ENCODE peak calls at places on chromosomes 7 and 10, in six cellular contexts. One of them, this sample, is unnamed.

GRCh38 chr10:4372601-4373000 is 453.4 kb upstream of the AKR1E2 start:
- DNase-seq in CD4-positive, alpha-beta T cell: no peak
- DNase-seq in fibroblast of mammary gland: peak
- DNase-seq in OCI-LY7: no peak
- DNase-seq in heart right ventricle: peak
- DNase-seq in progenitor cell of endocrine pancreas: no peak
- DNase-seq in this sample: no peak

GRCh38 chr10:132272061-132272766 is 35.5 kb downstream of the STK32C start:
- DNase-seq in CD4-positive, alpha-beta T cell: no peak
- DNase-seq in fibroblast of mammary gland: peak
- DNase-seq in OCI-LY7: no peak
- DNase-seq in heart right ventricle: no peak
- DNase-seq in progenitor cell of endocrine pancreas: no peak
- DNase-seq in this sample: no peak

GRCh38 chr10:101221479-101222246 is 7.6 kb downstream of the LBX1 start:
- DNase-seq in CD4-positive, alpha-beta T cell: no peak
- DNase-seq in fibroblast of mammary gland: peak
- DNase-seq in OCI-LY7: no peak
- DNase-seq in heart right ventricle: no peak
- DNase-seq in progenitor cell of endocrine pancreas: no peak
- DNase-seq in this sample: no peak

GRCh38 chr7:64889686-64890162 is 13.3 kb upstream of the ZNF273 start:
- DNase-seq in CD4-positive, alpha-beta T cell: no peak
- DNase-seq in fibroblast of mammary gland: no peak
- DNase-seq in OCI-LY7: no peak
- DNase-seq in heart right ventricle: no peak
- DNase-seq in progenitor cell of endocrine pancreas: no peak
- DNase-seq in this sample: no peak

GRCh38 chr7:95012001-95012400 is 104.6 kb downstream of the PPP1R9A start:
- DNase-seq in CD4-positive, alpha-beta T cell: no peak
- DNase-seq in fibroblast of mammary gland: no peak
- DNase-seq in OCI-LY7: no peak
- DNase-seq in heart right ventricle: no peak
- DNase-seq in progenitor cell of endocrine pancreas: no peak
- DNase-seq in this sample: no peak

GRCh38 chr7:7104314-7104698 is 78.0 kb upstream of the C1GALT1 start:
- DNase-seq in CD4-positive, alpha-beta T cell: no peak
- DNase-seq in fibroblast of mammary gland: no peak
- DNase-seq in OCI-LY7: no peak
- DNase-seq in heart right ventricle: no peak
- DNase-seq in progenitor cell of endocrine pancreas: no peak
- DNase-seq in this sample: no peak

GRCh38 chr10:117163061-117163953 is 25.2 kb upstream of the VAX1 start:
- DNase-seq in CD4-positive, alpha-beta T cell: no peak
- DNase-seq in fibroblast of mammary gland: no peak
- DNase-seq in OCI-LY7: no peak
- DNase-seq in heart right ventricle: no peak
- DNase-seq in progenitor cell of endocrine pancreas: peak
- DNase-seq in this sample: no peak

GRCh38 chr10:124737708-124738107 is 6.5 kb downstream of the FAM53B start:
- DNase-seq in CD4-positive, alpha-beta T cell: no peak
- DNase-seq in fibroblast of mammary gland: no peak
- DNase-seq in OCI-LY7: no peak
- DNase-seq in heart right ventricle: no peak
- DNase-seq in progenitor cell of endocrine pancreas: no peak
- DNase-seq in this sample: no peak

GRCh38 chr7:138086585-138087270 is 10.5 kb downstream of the AKR1D1 start:
- DNase-seq in CD4-positive, alpha-beta T cell: no peak
- DNase-seq in fibroblast of mammary gland: no peak
- DNase-seq in OCI-LY7: no peak
- DNase-seq in heart right ventricle: no peak
- DNase-seq in progenitor cell of endocrine pancreas: no peak
- DNase-seq in this sample: no peak

GRCh38 chr7:150450491-150450992 is at the start of gene GIMAP8:
- DNase-seq in CD4-positive, alpha-beta T cell: peak
- DNase-seq in fibroblast of mammary gland: no peak
- DNase-seq in OCI-LY7: no peak
- DNase-seq in heart right ventricle: peak
- DNase-seq in progenitor cell of endocrine pancreas: no peak
- DNase-seq in this sample: no peak

GRCh38 chr10:82150123-82150900 is 275.3 kb downstream of the NRG3 start:
- DNase-seq in CD4-positive, alpha-beta T cell: no peak
- DNase-seq in fibroblast of mammary gland: peak
- DNase-seq in OCI-LY7: peak
- DNase-seq in heart right ventricle: peak
- DNase-seq in progenitor cell of endocrine pancreas: peak
- DNase-seq in this sample: no peak

GRCh38 chr7:156074982-156075615 is 262.8 kb upstream of the SHH start:
- DNase-seq in CD4-positive, alpha-beta T cell: no peak
- DNase-seq in fibroblast of mammary gland: no peak
- DNase-seq in OCI-LY7: no peak
- DNase-seq in heart right ventricle: no peak
- DNase-seq in progenitor cell of endocrine pancreas: no peak
- DNase-seq in this sample: no peak
- TF ChIP-seq CTCF in CD4-positive, alpha-beta T cell: no peak
- TF ChIP-seq CTCF in fibroblast of mammary gland: no peak
- TF ChIP-seq CTCF in OCI-LY7: peak
- TF ChIP-seq CTCF in heart right ventricle: no peak
- TF ChIP-seq CTCF in progenitor cell of endocrine pancreas: no peak
- TF ChIP-seq CTCF in this sample: no peak

GRCh38 chr10:28679941-28680752 is 2.8 kb downstream of the BAMBI start:
- DNase-seq in CD4-positive, alpha-beta T cell: no peak
- DNase-seq in fibroblast of mammary gland: no peak
- DNase-seq in OCI-LY7: peak
- DNase-seq in heart right ventricle: no peak
- DNase-seq in progenitor cell of endocrine pancreas: no peak
- DNase-seq in this sample: no peak
- TF ChIP-seq CTCF in CD4-positive, alpha-beta T cell: no peak
- TF ChIP-seq CTCF in fibroblast of mammary gland: peak
- TF ChIP-seq CTCF in OCI-LY7: peak
- TF ChIP-seq CTCF in heart right ventricle: peak
- TF ChIP-seq CTCF in progenitor cell of endocrine pancreas: peak
- TF ChIP-seq CTCF in this sample: no peak

GRCh38 chr7:155766386-155766785 is 45.9 kb downstream of the SHH start:
- DNase-seq in CD4-positive, alpha-beta T cell: no peak
- DNase-seq in fibroblast of mammary gland: no peak
- DNase-seq in OCI-LY7: no peak
- DNase-seq in heart right ventricle: no peak
- DNase-seq in progenitor cell of endocrine pancreas: no peak
- DNase-seq in this sample: no peak

GRCh38 chr7:155765458-155765857 is 46.8 kb downstream of the SHH start:
- DNase-seq in CD4-positive, alpha-beta T cell: no peak
- DNase-seq in fibroblast of mammary gland: no peak
- DNase-seq in OCI-LY7: no peak
- DNase-seq in heart right ventricle: no peak
- DNase-seq in progenitor cell of endocrine pancreas: no peak
- DNase-seq in this sample: no peak

GRCh38 chr7:155769701-155770100 is 42.6 kb downstream of the SHH start:
- DNase-seq in CD4-positive, alpha-beta T cell: no peak
- DNase-seq in fibroblast of mammary gland: peak
- DNase-seq in OCI-LY7: no peak
- DNase-seq in heart right ventricle: no peak
- DNase-seq in progenitor cell of endocrine pancreas: no peak
- DNase-seq in this sample: no peak

GRCh38 chr7:155770186-155770585 is 42.1 kb downstream of the SHH start:
- DNase-seq in CD4-positive, alpha-beta T cell: no peak
- DNase-seq in fibroblast of mammary gland: no peak
- DNase-seq in OCI-LY7: no peak
- DNase-seq in heart right ventricle: no peak
- DNase-seq in progenitor cell of endocrine pancreas: no peak
- DNase-seq in this sample: no peak

DNA sequence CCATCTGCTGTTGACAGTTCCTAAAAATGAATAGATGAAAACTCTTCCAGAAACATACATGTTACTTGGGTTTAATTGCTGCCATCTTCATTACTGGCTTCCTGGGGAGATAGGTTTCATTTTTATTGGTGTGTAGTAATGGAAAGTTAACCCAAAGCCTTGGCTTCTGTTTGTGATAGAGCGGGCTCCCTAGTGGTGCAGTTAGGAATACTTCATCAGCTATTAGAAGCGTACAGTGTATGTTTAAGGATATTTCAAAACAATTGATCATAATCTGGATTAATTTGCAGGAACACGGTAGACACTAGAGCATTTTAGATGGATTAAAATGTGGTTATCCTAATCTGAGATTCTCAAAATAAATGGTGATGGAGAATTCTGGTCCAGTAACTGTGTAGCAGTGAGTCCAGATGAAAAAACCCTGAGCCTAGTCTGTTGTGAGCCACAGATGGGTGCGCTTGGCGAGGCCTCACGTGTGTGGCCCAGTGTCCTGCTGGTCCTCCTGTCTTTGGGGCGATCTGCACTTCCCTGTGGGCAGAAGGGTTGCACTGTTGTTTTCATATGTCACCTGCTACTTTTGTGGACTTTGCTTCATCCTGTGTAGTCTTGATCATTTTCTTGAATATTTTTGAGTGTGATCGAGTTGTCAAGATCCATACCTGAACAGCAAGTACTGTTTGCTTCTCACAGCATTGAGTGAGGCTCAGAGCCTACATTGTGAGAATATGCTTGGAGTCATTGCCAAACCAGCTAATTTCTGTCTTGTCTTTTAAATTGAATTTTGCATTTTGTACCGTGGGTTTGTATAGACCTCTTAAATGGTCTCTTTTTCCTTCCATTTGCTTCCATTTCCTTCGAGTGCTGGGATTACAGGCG is 44.5 kb downstream of the SHH start:
- DNase-seq in CD4-positive, alpha-beta T cell: no peak
- DNase-seq in fibroblast of mammary gland: no peak
- DNase-seq in OCI-LY7: no peak
- DNase-seq in heart right ventricle: no peak
- DNase-seq in progenitor cell of endocrine pancreas: no peak
- DNase-seq in this sample: no peak
- TF ChIP-seq CTCF in CD4-positive, alpha-beta T cell: no peak
- TF ChIP-seq CTCF in fibroblast of mammary gland: no peak
- TF ChIP-seq CTCF in OCI-LY7: no peak
- TF ChIP-seq CTCF in heart right ventricle: no peak
- TF ChIP-seq CTCF in progenitor cell of endocrine pancreas: no peak
- TF ChIP-seq CTCF in this sample: no peak

GRCh38 chr10:123685260-123685659 is 19.1 kb downstream of the GPR26 start:
- DNase-seq in CD4-positive, alpha-beta T cell: no peak
- DNase-seq in fibroblast of mammary gland: no peak
- DNase-seq in OCI-LY7: no peak
- DNase-seq in heart right ventricle: no peak
- DNase-seq in progenitor cell of endocrine pancreas: no peak
- DNase-seq in this sample: no peak

GRCh38 chr10:123687758-123688157 is 21.6 kb downstream of the GPR26 start:
- DNase-seq in CD4-positive, alpha-beta T cell: no peak
- DNase-seq in fibroblast of mammary gland: no peak
- DNase-seq in OCI-LY7: no peak
- DNase-seq in heart right ventricle: no peak
- DNase-seq in progenitor cell of endocrine pancreas: no peak
- DNase-seq in this sample: no peak

DNA sequence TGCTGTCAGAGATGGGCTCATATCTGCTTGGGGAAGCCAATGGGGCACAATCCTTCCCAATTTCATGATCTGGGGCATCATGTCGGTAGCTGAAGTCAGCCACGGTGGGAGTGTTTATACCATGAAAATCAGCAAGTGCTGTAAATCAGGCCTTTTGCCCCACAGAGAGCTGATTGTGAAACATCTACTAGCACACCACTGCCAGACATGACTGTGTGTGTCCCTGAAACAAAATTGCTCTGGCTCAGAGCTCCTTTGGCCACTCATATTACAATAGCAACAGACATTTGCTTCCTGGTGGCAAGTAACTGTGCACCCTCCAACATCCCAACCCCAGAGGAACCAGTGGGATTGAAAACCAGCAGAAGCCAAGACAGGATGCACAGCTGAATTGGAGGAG is 23.7 kb downstream of the GPR26 start:
- DNase-seq in CD4-positive, alpha-beta T cell: no peak
- DNase-seq in fibroblast of mammary gland: no peak
- DNase-seq in OCI-LY7: no peak
- DNase-seq in heart right ventricle: no peak
- DNase-seq in progenitor cell of endocrine pancreas: no peak
- DNase-seq in this sample: no peak
- TF ChIP-seq CTCF in CD4-positive, alpha-beta T cell: no peak
- TF ChIP-seq CTCF in fibroblast of mammary gland: no peak
- TF ChIP-seq CTCF in OCI-LY7: no peak
- TF ChIP-seq CTCF in heart right ventricle: no peak
- TF ChIP-seq CTCF in progenitor cell of endocrine pancreas: no peak
- TF ChIP-seq CTCF in this sample: no peak